ENCODE peak calls at places on chromosome 19, in eight cellular contexts. One of them, this sample, is unnamed.

GRCh38 chr19:42512130-42512636 is 16.1 kb downstream of the CEACAM1 start:
- DNase-seq in kidney epithelial cell: no peak
- DNase-seq in B cell: no peak
- DNase-seq in OCI-LY7: no peak
- DNase-seq in fibroblast of lung: no peak
- DNase-seq in body of pancreas: no peak
- DNase-seq in tibial artery: no peak
- DNase-seq in AG04449: no peak
- DNase-seq in this sample: no peak

GRCh38 chr19:13234518-13234917 is 84.3 kb downstream of the IER2 start:
- DNase-seq in kidney epithelial cell: no peak
- DNase-seq in B cell: peak; percentile 84
- DNase-seq in OCI-LY7: peak; percentile 74
- DNase-seq in fibroblast of lung: peak; percentile 9
- DNase-seq in body of pancreas: peak; percentile 69
- DNase-seq in tibial artery: peak; percentile 26
- DNase-seq in AG04449: no peak
- DNase-seq in this sample: peak; percentile 40

GRCh38 chr19:34275705-34276104 is 21.4 kb downstream of the GARRE1 start:
- DNase-seq in kidney epithelial cell: no peak
- DNase-seq in B cell: no peak
- DNase-seq in OCI-LY7: no peak
- DNase-seq in fibroblast of lung: no peak
- DNase-seq in body of pancreas: no peak
- DNase-seq in tibial artery: no peak
- DNase-seq in AG04449: no peak
- DNase-seq in this sample: no peak

GRCh38 chr19:37942516-37942902 is 35.5 kb downstream of the SIPA1L3 start:
- DNase-seq in kidney epithelial cell: no peak
- DNase-seq in B cell: no peak
- DNase-seq in OCI-LY7: no peak
- DNase-seq in fibroblast of lung: no peak
- DNase-seq in body of pancreas: no peak
- DNase-seq in tibial artery: no peak
- DNase-seq in AG04449: no peak
- DNase-seq in this sample: no peak

GRCh38 chr19:11248852-11249251 is 9.4 kb downstream of the ANGPTL8 start:
- DNase-seq in kidney epithelial cell: no peak
- DNase-seq in B cell: no peak
- DNase-seq in OCI-LY7: no peak
- DNase-seq in fibroblast of lung: no peak
- DNase-seq in body of pancreas: no peak
- DNase-seq in tibial artery: no peak
- DNase-seq in AG04449: no peak
- DNase-seq in this sample: no peak

GRCh38 chr19:30229524-30230174 is 142.5 kb upstream of the ZNF536 start:
- DNase-seq in kidney epithelial cell: no peak
- DNase-seq in B cell: no peak
- DNase-seq in OCI-LY7: no peak
- DNase-seq in fibroblast of lung: no peak
- DNase-seq in body of pancreas: no peak
- DNase-seq in tibial artery: no peak
- DNase-seq in AG04449: no peak
- DNase-seq in this sample: peak; percentile 21

GRCh38 chr19:46303702-46304397 is 7.0 kb downstream of the HIF3A start:
- DNase-seq in kidney epithelial cell: no peak
- DNase-seq in B cell: no peak
- DNase-seq in OCI-LY7: no peak
- DNase-seq in fibroblast of lung: no peak
- DNase-seq in body of pancreas: peak; percentile 80
- DNase-seq in tibial artery: peak; percentile 36
- DNase-seq in AG04449: no peak
- DNase-seq in this sample: peak; percentile 95

GRCh38 chr19:54179921-54180452 is 7.0 kb upstream of the TMC4 start:
- DNase-seq in kidney epithelial cell: peak; percentile 67
- DNase-seq in B cell: peak; percentile 33
- DNase-seq in OCI-LY7: peak; percentile 75
- DNase-seq in fibroblast of lung: peak; percentile 64
- DNase-seq in body of pancreas: no peak
- DNase-seq in tibial artery: no peak
- DNase-seq in AG04449: no peak
- DNase-seq in this sample: peak; percentile 79

GRCh38 chr19:38729653-38730469 is 14.4 kb downstream of the CAPN12 start:
- DNase-seq in kidney epithelial cell: no peak
- DNase-seq in B cell: peak; percentile 85
- DNase-seq in OCI-LY7: peak; percentile 73
- DNase-seq in fibroblast of lung: peak; percentile 47
- DNase-seq in body of pancreas: peak; percentile 64
- DNase-seq in tibial artery: no peak
- DNase-seq in AG04449: no peak
- DNase-seq in this sample: peak; percentile 90

GRCh38 chr19:47625650-47626049 is 16.7 kb downstream of the BICRA start:
- DNase-seq in kidney epithelial cell: no peak
- DNase-seq in B cell: no peak
- DNase-seq in OCI-LY7: no peak
- DNase-seq in fibroblast of lung: no peak
- DNase-seq in body of pancreas: no peak
- DNase-seq in tibial artery: no peak
- DNase-seq in AG04449: no peak
- DNase-seq in this sample: no peak

GRCh38 chr19:39507715-39508364 is 7.1 kb upstream of the SELENOV start:
- DNase-seq in kidney epithelial cell: no peak
- DNase-seq in B cell: no peak
- DNase-seq in OCI-LY7: no peak
- DNase-seq in fibroblast of lung: no peak
- DNase-seq in body of pancreas: no peak
- DNase-seq in tibial artery: no peak
- DNase-seq in AG04449: no peak
- DNase-seq in this sample: no peak

GRCh38 chr19:271856-272255 is 19.3 kb downstream of the PLPP2 start:
- DNase-seq in kidney epithelial cell: no peak
- DNase-seq in B cell: no peak
- DNase-seq in OCI-LY7: no peak
- DNase-seq in fibroblast of lung: no peak
- DNase-seq in body of pancreas: no peak
- DNase-seq in tibial artery: no peak
- DNase-seq in AG04449: no peak
- DNase-seq in this sample: no peak

DNA sequence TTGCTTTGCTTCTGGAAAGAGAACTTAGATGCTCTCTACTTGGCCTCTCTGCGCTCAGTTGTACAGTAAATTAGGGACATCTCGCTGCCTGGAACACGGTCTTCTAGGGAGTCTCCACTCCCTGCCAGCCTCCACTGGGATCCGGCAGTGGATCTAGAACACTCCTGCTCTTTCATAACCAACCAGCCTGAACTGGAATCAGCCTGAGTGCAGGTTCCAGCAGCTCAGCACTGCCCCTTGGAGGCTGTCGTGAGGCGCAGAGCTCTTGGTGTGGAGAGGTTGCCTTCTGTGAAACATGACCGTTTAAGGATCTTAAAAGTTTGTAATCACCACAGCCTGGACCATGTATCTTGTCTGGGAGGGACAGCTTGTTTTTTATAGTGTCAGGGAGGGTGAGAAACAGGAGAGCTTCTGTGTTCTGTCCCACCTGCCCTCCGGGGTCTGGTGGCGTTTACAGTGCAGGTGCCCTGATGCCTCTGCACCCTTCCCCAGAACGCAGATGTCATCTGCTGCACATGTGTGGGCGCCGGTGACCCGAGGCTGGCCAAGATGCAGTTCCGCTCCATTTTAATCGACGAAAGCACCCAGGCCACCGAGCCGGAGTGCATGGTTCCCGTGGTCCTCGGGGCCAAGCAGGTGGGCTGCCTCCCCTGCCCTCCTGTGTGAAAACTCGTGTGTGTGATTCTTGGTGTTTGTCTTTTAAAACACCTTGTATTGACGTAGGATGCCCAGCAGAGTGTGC is 24.8 kb downstream of the UPF1 start:
- DNase-seq in kidney epithelial cell: no peak
- DNase-seq in B cell: no peak
- DNase-seq in OCI-LY7: no peak
- DNase-seq in fibroblast of lung: no peak
- DNase-seq in body of pancreas: no peak
- DNase-seq in tibial artery: no peak
- DNase-seq in AG04449: no peak
- DNase-seq in this sample: no peak
- TF ChIP-seq CTCF in kidney epithelial cell: peak; percentile 47
- TF ChIP-seq CTCF in B cell: no peak
- TF ChIP-seq CTCF in OCI-LY7: peak; percentile 53
- TF ChIP-seq CTCF in fibroblast of lung: peak; percentile 37
- TF ChIP-seq CTCF in body of pancreas: no peak
- TF ChIP-seq CTCF in tibial artery: no peak
- TF ChIP-seq CTCF in AG04449: peak; percentile 51
- TF ChIP-seq CTCF in this sample: peak; percentile 24

GRCh38 chr19:2479556-2480194 is 3.7 kb downstream of the GADD45B start:
- DNase-seq in kidney epithelial cell: no peak
- DNase-seq in B cell: no peak
- DNase-seq in OCI-LY7: peak; percentile 61
- DNase-seq in fibroblast of lung: no peak
- DNase-seq in body of pancreas: no peak
- DNase-seq in tibial artery: no peak
- DNase-seq in AG04449: no peak
- DNase-seq in this sample: no peak
- TF ChIP-seq CTCF in kidney epithelial cell: peak; percentile 59
- TF ChIP-seq CTCF in B cell: peak; percentile 56
- TF ChIP-seq CTCF in OCI-LY7: peak; percentile 79
- TF ChIP-seq CTCF in fibroblast of lung: no peak
- TF ChIP-seq CTCF in body of pancreas: no peak
- TF ChIP-seq CTCF in tibial artery: no peak
- TF ChIP-seq CTCF in AG04449: peak; percentile 7
- TF ChIP-seq CTCF in this sample: peak; percentile 18

GRCh38 chr19:5271145-5271544 is 69.5 kb downstream of the PTPRS start:
- DNase-seq in kidney epithelial cell: no peak
- DNase-seq in B cell: no peak
- DNase-seq in OCI-LY7: no peak
- DNase-seq in fibroblast of lung: no peak
- DNase-seq in body of pancreas: no peak
- DNase-seq in tibial artery: no peak
- DNase-seq in AG04449: no peak
- DNase-seq in this sample: no peak
- TF ChIP-seq CTCF in kidney epithelial cell: no peak
- TF ChIP-seq CTCF in B cell: peak; percentile 17
- TF ChIP-seq CTCF in OCI-LY7: peak; percentile 43
- TF ChIP-seq CTCF in fibroblast of lung: peak; percentile 3
- TF ChIP-seq CTCF in body of pancreas: no peak
- TF ChIP-seq CTCF in tibial artery: no peak
- TF ChIP-seq CTCF in AG04449: no peak
- TF ChIP-seq CTCF in this sample: peak; percentile 23

GRCh38 chr19:50912727-50913716 is 1.8 kb upstream of the KLK4 start:
- DNase-seq in kidney epithelial cell: no peak
- DNase-seq in B cell: no peak
- DNase-seq in OCI-LY7: no peak
- DNase-seq in fibroblast of lung: no peak
- DNase-seq in body of pancreas: no peak
- DNase-seq in tibial artery: no peak
- DNase-seq in AG04449: no peak
- DNase-seq in this sample: no peak

GRCh38 chr19:50910722-50911121 is 473 bp downstream of the KLK4 start:
- DNase-seq in kidney epithelial cell: no peak
- DNase-seq in B cell: no peak
- DNase-seq in OCI-LY7: no peak
- DNase-seq in fibroblast of lung: no peak
- DNase-seq in body of pancreas: no peak
- DNase-seq in tibial artery: no peak
- DNase-seq in AG04449: no peak
- DNase-seq in this sample: no peak

GRCh38 chr19:50909240-50910070 is 1.7 kb downstream of the KLK4 start:
- DNase-seq in kidney epithelial cell: no peak
- DNase-seq in B cell: peak; percentile 49
- DNase-seq in OCI-LY7: peak; percentile 52
- DNase-seq in fibroblast of lung: no peak
- DNase-seq in body of pancreas: peak; percentile 31
- DNase-seq in tibial artery: no peak
- DNase-seq in AG04449: no peak
- DNase-seq in this sample: peak; percentile 98

GRCh38 chr19:50912102-50912599 is 956 bp upstream of the KLK4 start:
- DNase-seq in kidney epithelial cell: no peak
- DNase-seq in B cell: no peak
- DNase-seq in OCI-LY7: no peak
- DNase-seq in fibroblast of lung: no peak
- DNase-seq in body of pancreas: no peak
- DNase-seq in tibial artery: no peak
- DNase-seq in AG04449: no peak
- DNase-seq in this sample: no peak

GRCh38 chr19:50911206-50912101 is at the start of gene KLK4:
- DNase-seq in kidney epithelial cell: no peak
- DNase-seq in B cell: no peak
- DNase-seq in OCI-LY7: no peak
- DNase-seq in fibroblast of lung: no peak
- DNase-seq in body of pancreas: no peak
- DNase-seq in tibial artery: no peak
- DNase-seq in AG04449: no peak
- DNase-seq in this sample: no peak
- TF ChIP-seq CTCF in kidney epithelial cell: no peak
- TF ChIP-seq CTCF in B cell: peak; percentile 19
- TF ChIP-seq CTCF in OCI-LY7: no peak
- TF ChIP-seq CTCF in fibroblast of lung: no peak
- TF ChIP-seq CTCF in body of pancreas: no peak
- TF ChIP-seq CTCF in tibial artery: no peak
- TF ChIP-seq CTCF in AG04449: no peak
- TF ChIP-seq CTCF in this sample: no peak

GRCh38 chr19:55581828-55582223 is 1.2 kb upstream of the ZNF579 start:
- DNase-seq in kidney epithelial cell: peak; percentile 82
- DNase-seq in B cell: no peak
- DNase-seq in OCI-LY7: no peak
- DNase-seq in fibroblast of lung: no peak
- DNase-seq in body of pancreas: peak; percentile 43
- DNase-seq in tibial artery: no peak
- DNase-seq in AG04449: no peak
- DNase-seq in this sample: no peak

GRCh38 chr19:55581145-55581827 is 638 bp upstream of the ZNF579 start:
- DNase-seq in kidney epithelial cell: no peak
- DNase-seq in B cell: no peak
- DNase-seq in OCI-LY7: no peak
- DNase-seq in fibroblast of lung: no peak
- DNase-seq in body of pancreas: peak; percentile 50
- DNase-seq in tibial artery: no peak
- DNase-seq in AG04449: no peak
- DNase-seq in this sample: peak; percentile 51

GRCh38 chr19:55579766-55580621 is 654 bp downstream of the ZNF579 start:
- DNase-seq in kidney epithelial cell: no peak
- DNase-seq in B cell: peak; percentile 71
- DNase-seq in OCI-LY7: peak; percentile 46
- DNase-seq in fibroblast of lung: peak; percentile 54
- DNase-seq in body of pancreas: no peak
- DNase-seq in tibial artery: no peak
- DNase-seq in AG04449: no peak
- DNase-seq in this sample: peak; percentile 56

GRCh38 chr19:55578761-55579747 is 1.6 kb downstream of the ZNF579 start:
- DNase-seq in kidney epithelial cell: no peak
- DNase-seq in B cell: peak; percentile 55
- DNase-seq in OCI-LY7: no peak
- DNase-seq in fibroblast of lung: no peak
- DNase-seq in body of pancreas: no peak
- DNase-seq in tibial artery: no peak
- DNase-seq in AG04449: no peak
- DNase-seq in this sample: no peak

GRCh38 chr19:55580628-55581144 is at the start of gene ZNF579:
- DNase-seq in kidney epithelial cell: no peak
- DNase-seq in B cell: peak; percentile 90
- DNase-seq in OCI-LY7: peak; percentile 89
- DNase-seq in fibroblast of lung: peak; percentile 89
- DNase-seq in body of pancreas: peak; percentile 89
- DNase-seq in tibial artery: peak; percentile 80
- DNase-seq in AG04449: no peak
- DNase-seq in this sample: peak; percentile 82
- TF ChIP-seq CTCF in kidney epithelial cell: no peak
- TF ChIP-seq CTCF in B cell: no peak
- TF ChIP-seq CTCF in OCI-LY7: no peak
- TF ChIP-seq CTCF in fibroblast of lung: no peak
- TF ChIP-seq CTCF in body of pancreas: no peak
- TF ChIP-seq CTCF in tibial artery: no peak
- TF ChIP-seq CTCF in AG04449: no peak
- TF ChIP-seq CTCF in this sample: no peak

This sample was measured in nephron progenitor cell.